ENCODE peak calls at places on chromosomes 13 and 19, in seven cellular contexts. L is GM23248, Z is endothelial cell of umbilical vein, X is PC-3, G is adipocyte, E is endodermal cell, H is H9. F is an unnamed sample.

GRCh38 chr13:32472194-32472621 is 44.3 kb upstream of the N4BP2L1 start:
- DNase-seq in L (peak; percentile 21), X (no peak), G (peak; percentile 35), H (no peak), Z (no peak), E (no peak), F (no peak)

GRCh38 chr19:28213476-28214082 is 999.4 kb downstream of the UQCRFS1 start:
- DNase-seq in H (no peak), L (peak; percentile 39), G (no peak), E (no peak), Z (no peak), X (no peak), F (peak; percentile 49)

GRCh38 chr19:32406161-32407003 is 812 bp downstream of the DPY19L3 start:
- DNase-seq in E (no peak), Z (peak; percentile 23), G (peak; percentile 25), H (no peak), X (no peak), L (peak; percentile 33), F (no peak)

GRCh38 chr13:112450567-112451240 is 74.5 kb downstream of the SPACA7 start:
- DNase-seq in G (no peak), X (no peak), H (no peak), E (no peak), Z (no peak), L (no peak), F (no peak)

GRCh38 chr19:54186351-54186750 is 3.0 kb downstream of the MBOAT7 start:
- DNase-seq in G (no peak), X (peak; percentile 0), H (no peak), L (no peak), E (no peak), Z (no peak), F (no peak)

GRCh38 chr19:10975374-10976036 is 14.7 kb downstream of the SMARCA4 start:
- DNase-seq in H (no peak), E (no peak), G (peak; percentile 71), X (no peak), L (peak; percentile 42), Z (peak; percentile 58), F (no peak)

GRCh38 chr19:44776402-44777096 is 1.1 kb upstream of the CBLC start:
- DNase-seq in X (peak; percentile 88), G (no peak), E (no peak), H (peak; percentile 54), Z (no peak), L (no peak), F (no peak)

GRCh38 chr19:16076154-16076957 is at the start of gene TPM4:
- DNase-seq in Z (peak; percentile 90), E (peak; percentile 96), X (no peak), L (peak; percentile 97), G (peak; percentile 98), H (peak; percentile 95), F (peak; percentile 97)

GRCh38 chr19:3785938-3786824 is at the start of gene MATK:
- DNase-seq in Z (no peak), G (no peak), H (no peak), X (no peak), L (no peak), E (peak; percentile 69), F (no peak)

GRCh38 chr13:40445557-40445990 is 220.9 kb downstream of the FOXO1 start:
- DNase-seq in Z (peak; percentile 99), E (no peak), H (peak; percentile 36), X (peak; percentile 74), L (no peak), G (no peak), F (peak; percentile 42)

GRCh38 chr13:40494513-40494912 is 171.9 kb downstream of the FOXO1 start:
- DNase-seq in Z (peak; percentile 58), H (no peak), G (no peak), X (no peak), E (no peak), L (no peak), F (no peak)

GRCh38 chr19:31459430-31459829 is 110.2 kb upstream of the TSHZ3 start:
- DNase-seq in G (no peak), E (no peak), X (no peak), Z (no peak), H (no peak), L (peak; percentile 30), F (peak; percentile 45)

GRCh38 chr13:33415822-33416221 is 130.3 kb upstream of the STARD13 start:
- DNase-seq in Z (no peak), G (no peak), L (no peak), X (no peak), E (no peak), H (no peak), F (no peak)

GRCh38 chr13:45367358-45367757 is 26.4 kb upstream of the TPT1 start:
- DNase-seq in X (peak; percentile 93), Z (peak; percentile 79), G (peak; percentile 52), E (peak; percentile 76), L (peak; percentile 94), H (peak; percentile 88), F (peak; percentile 81)

GRCh38 chr19:5048091-5048726 is 79.3 kb downstream of the KDM4B start:
- DNase-seq in H (peak; percentile 88), Z (peak; percentile 69), L (peak; percentile 92), X (peak; percentile 92), G (peak; percentile 91), E (peak; percentile 95), F (peak; percentile 90)

GRCh38 chr19:17394891-17395415 is 957 bp upstream of the CCDC194 start:
- DNase-seq in G (peak; percentile 71), X (peak; percentile 50), Z (peak; percentile 55), E (peak; percentile 89), H (peak; percentile 86), L (peak; percentile 74), F (peak; percentile 94)

GRCh38 chr19:11361771-11362731 is 6.8 kb downstream of the PLPPR2 start:
- DNase-seq in X (no peak), G (no peak), E (peak; percentile 90), H (peak; percentile 90), L (no peak), Z (no peak), F (no peak)

GRCh38 chr13:47175172-47175806 is 278.4 kb upstream of the HTR2A start:
- DNase-seq in G (peak; percentile 47), L (peak; percentile 87), H (no peak), E (no peak), Z (no peak), X (peak; percentile 62), F (no peak)

GRCh38 chr19:5006201-5006600 is 37.3 kb downstream of the KDM4B start:
- DNase-seq in H (no peak), L (peak; percentile 63), G (no peak), E (no peak), Z (no peak), X (peak; percentile 45), F (peak; percentile 23)

GRCh38 chr13:42992585-42993122 is 613 bp upstream of the EPSTI1 start:
- DNase-seq in E (no peak), Z (no peak), G (no peak), L (no peak), X (no peak), H (no peak), F (no peak)

GRCh38 chr13:42990147-42990990 is 1.7 kb downstream of the EPSTI1 start:
- DNase-seq in Z (no peak), X (no peak), G (peak; percentile 50), L (peak; percentile 30), E (no peak), H (no peak), F (no peak)

GRCh38 chr13:42994878-42995277 is 2.8 kb upstream of the EPSTI1 start:
- DNase-seq in E (no peak), X (no peak), Z (no peak), G (no peak), H (no peak), L (no peak), F (no peak)

GRCh38 chr13:42991892-42992584 is at the start of gene EPSTI1:
- DNase-seq in H (peak; percentile 60), X (peak; percentile 7), L (peak; percentile 84), E (peak; percentile 90), Z (peak; percentile 77), G (peak; percentile 80), F (peak; percentile 90)

GRCh38 chr13:42990991-42991891 is 800 bp downstream of the EPSTI1 start:
- DNase-seq in H (no peak), E (no peak), G (no peak), X (no peak), Z (no peak), L (no peak), F (no peak)
- H3K9ac ChIP-seq in H (no peak overlapping the region), E (peak overlapping the region; percentile 94), G (peak overlapping the region; percentile 87), X (peak overlapping the region; percentile 10), Z (peak overlapping the region; percentile 73), L (peak overlapping the region; percentile 72), F (peak overlapping the region; percentile 80)

GRCh38 chr19:2049741-2050348 is 1.2 kb downstream of the MKNK2 start:
- DNase-seq in L (peak; percentile 77), G (peak; percentile 72), H (peak; percentile 55), X (peak; percentile 67), E (no peak), Z (peak; percentile 56), F (peak; percentile 72)

GRCh38 chr19:2048959-2049740 is 1.9 kb downstream of the MKNK2 start:
- DNase-seq in L (peak; percentile 63), H (peak; percentile 26), X (no peak), G (no peak), E (no peak), Z (no peak), F (no peak)

GRCh38 chr19:2051771-2052704 is 994 bp upstream of the MKNK2 start:
- DNase-seq in G (no peak), X (no peak), L (no peak), E (no peak), H (peak; percentile 30), Z (no peak), F (no peak)

GRCh38 chr19:2050991-2051770 is at the start of gene MKNK2:
- DNase-seq in L (peak; percentile 96), Z (peak; percentile 80), G (peak; percentile 97), X (peak; percentile 82), E (peak; percentile 97), H (peak; percentile 88), F (peak; percentile 85)

DNA sequence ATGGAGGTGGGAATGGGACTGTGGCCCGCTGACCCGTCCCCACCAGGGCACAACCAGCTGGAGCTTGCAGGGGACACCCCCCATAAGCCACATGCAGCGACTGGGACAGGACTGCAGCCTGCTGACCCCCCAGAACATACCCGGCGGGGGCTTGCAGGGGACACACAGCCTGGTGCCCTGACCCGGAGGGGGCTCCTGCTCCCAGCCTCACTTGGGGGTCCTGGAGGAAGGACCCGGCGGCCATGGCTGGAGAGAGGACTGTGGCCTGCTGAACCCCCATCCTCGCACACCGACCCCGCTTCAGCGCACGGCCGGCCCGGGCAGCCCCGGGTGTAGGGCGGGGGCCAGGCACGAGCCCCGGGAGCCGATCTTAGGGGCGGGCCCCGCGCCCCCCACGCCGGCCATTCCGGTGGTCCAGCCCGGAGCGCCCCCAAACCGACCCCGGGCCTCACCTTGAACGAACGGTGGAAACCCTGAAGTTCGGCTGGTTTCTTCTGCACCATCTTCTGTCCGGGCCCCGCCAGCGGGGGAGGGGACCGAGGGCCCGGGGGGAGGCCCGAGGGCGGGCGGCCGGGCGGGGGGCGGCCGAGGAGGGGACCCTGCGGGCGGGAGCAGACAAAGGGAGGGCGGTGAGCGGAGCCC is 574 bp downstream of the MKNK2 start:
- DNase-seq in X (no peak), L (peak; percentile 54), Z (no peak), E (no peak), G (no peak), H (no peak), F (no peak)
- H3K9ac ChIP-seq in X (peak overlapping the region; percentile 75), L (peak overlapping the region; percentile 85), Z (peak overlapping the region; percentile 67), E (peak overlapping the region; percentile 77), G (peak overlapping the region; percentile 99), H (peak overlapping the region; percentile 17), F (peak overlapping the region; percentile 90)

GRCh38 chr19:942133-942645 is 16.4 kb downstream of the ARID3A start:
- DNase-seq in L (no peak), E (no peak), H (no peak), G (no peak), X (no peak), Z (no peak), F (no peak)
- H3K9ac ChIP-seq in L (no peak overlapping the region), E (no peak overlapping the region), H (no peak overlapping the region), G (no peak overlapping the region), X (no peak overlapping the region), Z (no peak overlapping the region), F (no peak overlapping the region)

GRCh38 chr19:35314031-35314430 is 15.0 kb upstream of the CD22 start:
- DNase-seq in E (no peak), Z (no peak), L (no peak), G (no peak), H (no peak), X (no peak), F (no peak)
- H3K9ac ChIP-seq in E (no peak overlapping the region), Z (no peak overlapping the region), L (no peak overlapping the region), G (no peak overlapping the region), H (no peak overlapping the region), X (no peak overlapping the region), F (no peak overlapping the region)

F was measured in mesendoderm.